ENCODE peak calls at places on chromosomes 16 and 17, in five cellular contexts. Q is NCI-H1436, G is GM12864, D is ELR, P is EH. B is an unnamed sample.

GRCh38 chr16:54240180-54241125 is 46.1 kb downstream of the IRX3 start:
- DNase-seq in D (no peak), G (no peak), Q (no peak), P (no peak), B (no peak)

GRCh38 chr17:43758497-43759174 is at the start of gene SOST:
- DNase-seq in Q (no peak), G (no peak), D (no peak), P (no peak), B (no peak)

GRCh38 chr17:49471089-49471683 is 23.9 kb upstream of the NGFR start:
- DNase-seq in D (no peak), Q (peak), P (peak), G (no peak), B (no peak)

GRCh38 chr16:24635900-24636610 is 93.4 kb upstream of the TNRC6A start:
- DNase-seq in Q (no peak), P (peak), G (no peak), D (peak), B (peak)

GRCh38 chr17:42240201-42240600 is 36.0 kb downstream of the STAT5B start:
- DNase-seq in G (no peak), P (no peak), Q (no peak), D (no peak), B (no peak)

GRCh38 chr17:78345791-78346494 is 13.9 kb downstream of the SOCS3 start:
- DNase-seq in D (no peak), G (no peak), P (no peak), Q (no peak), B (no peak)

GRCh38 chr17:18980682-18981384 is 23.7 kb downstream of the FAM83G start:
- DNase-seq in G (no peak), P (peak), D (peak), Q (no peak), B (no peak)

GRCh38 chr17:38892620-38893019 is 22.8 kb downstream of the LASP1 start:
- DNase-seq in Q (no peak), P (no peak), G (no peak), D (no peak), B (no peak)

GRCh38 chr16:89688395-89688794 is 1.9 kb downstream of the CDK10 start:
- DNase-seq in Q (no peak), G (no peak), D (no peak), P (no peak), B (no peak)

GRCh38 chr17:53336281-53336680 is 486.4 kb upstream of the KIF2B start:
- DNase-seq in Q (no peak), G (no peak), P (no peak), D (peak), B (peak)

GRCh38 chr17:8152981-8153549 is 861 bp upstream of the PER1 start:
- DNase-seq in P (no peak), Q (no peak), G (no peak), D (no peak), B (no peak)

GRCh38 chr17:49976163-49976827 is 7.3 kb downstream of the DLX4 start:
- DNase-seq in P (no peak), G (no peak), D (no peak), Q (no peak), B (no peak)

GRCh38 chr17:50511058-50511457 is 2.8 kb downstream of the MYCBPAP start:
- DNase-seq in P (peak), D (peak), Q (peak), G (peak), B (no peak)

GRCh38 chr16:27437946-27438345 is 36.0 kb downstream of the IL21R start:
- DNase-seq in D (no peak), G (no peak), Q (no peak), P (no peak), B (no peak)

GRCh38 chr17:41449008-41449407 is 8.2 kb upstream of the KRT38 start:
- DNase-seq in G (no peak), P (no peak), Q (no peak), D (no peak), B (no peak)

GRCh38 chr17:7704601-7705268 is at the start of gene EFNB3:
- DNase-seq in Q (peak), G (no peak), D (peak), P (peak), B (no peak)